ENCODE peak calls at places on chromosomes 7 and 10, in seven cellular contexts. One of them, this sample, is unnamed.

GRCh38 chr7:8115547-8116402 is 146.2 kb downstream of the ICA1 start:
- DNase-seq in upper lobe of left lung: no peak
- DNase-seq in ovary: no peak
- DNase-seq in GM12878: peak
- DNase-seq in HepG2: no peak
- DNase-seq in A549: no peak
- DNase-seq in stomach: no peak
- DNase-seq in this sample: no peak

GRCh38 chr10:62844280-62845011 is 28.3 kb upstream of the EGR2 start:
- DNase-seq in upper lobe of left lung: no peak
- DNase-seq in ovary: no peak
- DNase-seq in GM12878: no peak
- DNase-seq in HepG2: no peak
- DNase-seq in A549: no peak
- DNase-seq in stomach: no peak
- DNase-seq in this sample: no peak

GRCh38 chr7:91566333-91566732 is 302.1 kb downstream of the FZD1 start:
- DNase-seq in upper lobe of left lung: no peak
- DNase-seq in ovary: no peak
- DNase-seq in GM12878: no peak
- DNase-seq in HepG2: no peak
- DNase-seq in A549: no peak
- DNase-seq in stomach: no peak
- DNase-seq in this sample: no peak

GRCh38 chr10:86580549-86580886 is 58.9 kb upstream of the WAPL start:
- DNase-seq in upper lobe of left lung: no peak
- DNase-seq in ovary: no peak
- DNase-seq in GM12878: no peak
- DNase-seq in HepG2: no peak
- DNase-seq in A549: no peak
- DNase-seq in stomach: no peak
- DNase-seq in this sample: no peak

GRCh38 chr10:128147669-128148068 is 21.4 kb upstream of the MKI67 start:
- DNase-seq in upper lobe of left lung: no peak
- DNase-seq in ovary: no peak
- DNase-seq in GM12878: no peak
- DNase-seq in HepG2: no peak
- DNase-seq in A549: no peak
- DNase-seq in stomach: no peak
- DNase-seq in this sample: no peak

GRCh38 chr10:118564652-118565051 is 30.8 kb downstream of the PRLHR start:
- DNase-seq in upper lobe of left lung: no peak
- DNase-seq in ovary: no peak
- DNase-seq in GM12878: no peak
- DNase-seq in HepG2: no peak
- DNase-seq in A549: peak
- DNase-seq in stomach: no peak
- DNase-seq in this sample: peak

GRCh38 chr10:69879628-69880257 is 78.0 kb downstream of the COL13A1 start:
- DNase-seq in upper lobe of left lung: no peak
- DNase-seq in ovary: no peak
- DNase-seq in GM12878: no peak
- DNase-seq in HepG2: peak
- DNase-seq in A549: no peak
- DNase-seq in stomach: no peak
- DNase-seq in this sample: no peak

GRCh38 chr10:107477266-107477665 is 312.8 kb upstream of the SORCS1 start:
- DNase-seq in upper lobe of left lung: no peak
- DNase-seq in ovary: no peak
- DNase-seq in GM12878: peak
- DNase-seq in HepG2: no peak
- DNase-seq in A549: no peak
- DNase-seq in stomach: no peak
- DNase-seq in this sample: no peak

GRCh38 chr7:113289140-113289740 is 170.9 kb upstream of the SMIM30 start:
- DNase-seq in upper lobe of left lung: no peak
- DNase-seq in ovary: no peak
- DNase-seq in GM12878: no peak
- DNase-seq in HepG2: peak
- DNase-seq in A549: peak
- DNase-seq in stomach: no peak
- DNase-seq in this sample: peak

GRCh38 chr10:97549587-97550322 is 22.8 kb upstream of the ANKRD2 start:
- DNase-seq in upper lobe of left lung: no peak
- DNase-seq in ovary: peak
- DNase-seq in GM12878: no peak
- DNase-seq in HepG2: peak
- DNase-seq in A549: no peak
- DNase-seq in stomach: no peak
- DNase-seq in this sample: no peak

GRCh38 chr7:5525271-5526189 is 101.9 kb upstream of the TNRC18 start:
- DNase-seq in upper lobe of left lung: no peak
- DNase-seq in ovary: no peak
- DNase-seq in GM12878: peak
- DNase-seq in HepG2: peak
- DNase-seq in A549: peak
- DNase-seq in stomach: peak
- DNase-seq in this sample: peak

GRCh38 chr7:94975316-94975715 is 67.9 kb downstream of the PPP1R9A start:
- DNase-seq in upper lobe of left lung: no peak
- DNase-seq in ovary: no peak
- DNase-seq in GM12878: no peak
- DNase-seq in HepG2: peak
- DNase-seq in A549: no peak
- DNase-seq in stomach: no peak
- DNase-seq in this sample: no peak

GRCh38 chr7:150877545-150877944 is 25.2 kb downstream of the AOC1 start:
- DNase-seq in upper lobe of left lung: no peak
- DNase-seq in ovary: no peak
- DNase-seq in GM12878: no peak
- DNase-seq in HepG2: no peak
- DNase-seq in A549: no peak
- DNase-seq in stomach: no peak
- DNase-seq in this sample: no peak

GRCh38 chr10:75616076-75616475 is 184.7 kb downstream of the LRMDA start:
- DNase-seq in upper lobe of left lung: no peak
- DNase-seq in ovary: no peak
- DNase-seq in GM12878: no peak
- DNase-seq in HepG2: no peak
- DNase-seq in A549: no peak
- DNase-seq in stomach: no peak
- DNase-seq in this sample: no peak

GRCh38 chr7:49022448-49022847 is 98.1 kb downstream of the CDC14C start:
- DNase-seq in upper lobe of left lung: no peak
- DNase-seq in ovary: no peak
- DNase-seq in GM12878: no peak
- DNase-seq in HepG2: no peak
- DNase-seq in A549: no peak
- DNase-seq in stomach: no peak
- DNase-seq in this sample: no peak
- TF ChIP-seq EP300 in upper lobe of left lung: no peak
- TF ChIP-seq EP300 in ovary: no peak
- TF ChIP-seq EP300 in GM12878: no peak
- TF ChIP-seq EP300 in HepG2: no peak
- TF ChIP-seq EP300 in A549: no peak
- TF ChIP-seq EP300 in stomach: no peak
- TF ChIP-seq EP300 in this sample: no peak

GRCh38 chr10:10878944-10879343 is 138.7 kb upstream of the CELF2 start:
- DNase-seq in upper lobe of left lung: no peak
- DNase-seq in ovary: no peak
- DNase-seq in GM12878: no peak
- DNase-seq in HepG2: no peak
- DNase-seq in A549: no peak
- DNase-seq in stomach: no peak
- DNase-seq in this sample: no peak
- TF ChIP-seq EP300 in upper lobe of left lung: no peak
- TF ChIP-seq EP300 in ovary: no peak
- TF ChIP-seq EP300 in GM12878: no peak
- TF ChIP-seq EP300 in HepG2: no peak
- TF ChIP-seq EP300 in A549: no peak
- TF ChIP-seq EP300 in stomach: no peak
- TF ChIP-seq EP300 in this sample: no peak

DNA sequence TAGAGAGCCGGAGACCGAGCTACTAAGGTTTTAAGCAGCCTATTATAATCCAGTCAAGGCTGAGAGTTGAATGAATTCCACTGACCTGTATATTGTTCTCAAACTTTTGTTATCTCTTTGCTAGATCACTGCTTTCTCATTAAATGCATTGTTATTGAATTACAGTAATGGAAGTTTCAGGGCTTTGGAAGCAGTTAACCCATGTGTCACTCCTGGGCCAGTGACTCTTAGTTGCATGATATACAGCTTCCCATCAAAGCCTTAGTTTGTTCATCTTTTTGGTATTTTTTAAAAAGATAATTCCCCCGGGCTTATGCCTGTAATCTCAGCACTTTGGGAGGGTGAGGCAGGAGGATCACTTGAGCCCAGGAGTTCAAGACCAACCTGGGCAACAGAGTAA is 55.4 kb upstream of the KIAA1217 start:
- DNase-seq in upper lobe of left lung: no peak
- DNase-seq in ovary: no peak
- DNase-seq in GM12878: no peak
- DNase-seq in HepG2: no peak
- DNase-seq in A549: no peak
- DNase-seq in stomach: no peak
- DNase-seq in this sample: no peak
- TF ChIP-seq EP300 in upper lobe of left lung: no peak
- TF ChIP-seq EP300 in ovary: no peak
- TF ChIP-seq EP300 in GM12878: no peak
- TF ChIP-seq EP300 in HepG2: no peak
- TF ChIP-seq EP300 in A549: no peak
- TF ChIP-seq EP300 in stomach: no peak
- TF ChIP-seq EP300 in this sample: no peak

DNA sequence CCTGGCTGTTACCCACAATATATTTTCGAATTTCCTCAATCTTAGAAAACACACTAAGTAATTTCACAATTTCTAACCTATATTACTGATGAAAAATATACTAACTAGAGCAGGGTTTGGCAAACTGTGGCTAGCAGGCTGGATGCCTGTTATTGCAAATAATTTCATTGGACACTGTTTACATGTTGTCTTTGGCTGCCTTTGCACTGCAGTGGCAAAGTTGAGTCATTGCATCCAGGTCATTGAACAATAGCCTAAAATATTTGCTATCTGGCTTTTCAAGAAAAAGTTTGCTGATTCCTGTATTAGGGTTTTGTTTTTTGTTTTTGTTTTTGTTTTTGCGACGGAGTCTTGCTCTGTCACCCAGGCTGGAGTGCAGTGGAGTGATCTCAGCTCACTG is 47.2 kb downstream of the KIF11 start:
- DNase-seq in upper lobe of left lung: no peak
- DNase-seq in ovary: no peak
- DNase-seq in GM12878: no peak
- DNase-seq in HepG2: no peak
- DNase-seq in A549: peak
- DNase-seq in stomach: no peak
- DNase-seq in this sample: no peak
- TF ChIP-seq EP300 in upper lobe of left lung: no peak
- TF ChIP-seq EP300 in ovary: no peak
- TF ChIP-seq EP300 in GM12878: no peak
- TF ChIP-seq EP300 in HepG2: no peak
- TF ChIP-seq EP300 in A549: no peak
- TF ChIP-seq EP300 in stomach: no peak
- TF ChIP-seq EP300 in this sample: no peak

GRCh38 chr7:47624660-47625059 is 42.7 kb upstream of the TNS3 start:
- DNase-seq in upper lobe of left lung: no peak
- DNase-seq in ovary: no peak
- DNase-seq in GM12878: no peak
- DNase-seq in HepG2: no peak
- DNase-seq in A549: no peak
- DNase-seq in stomach: no peak
- DNase-seq in this sample: no peak

GRCh38 chr7:47622586-47622945 is 40.7 kb upstream of the TNS3 start:
- DNase-seq in upper lobe of left lung: no peak
- DNase-seq in ovary: no peak
- DNase-seq in GM12878: no peak
- DNase-seq in HepG2: no peak
- DNase-seq in A549: no peak
- DNase-seq in stomach: no peak
- DNase-seq in this sample: no peak

GRCh38 chr7:47622946-47623640 is 41.2 kb upstream of the TNS3 start:
- DNase-seq in upper lobe of left lung: peak
- DNase-seq in ovary: peak
- DNase-seq in GM12878: no peak
- DNase-seq in HepG2: peak
- DNase-seq in A549: peak
- DNase-seq in stomach: no peak
- DNase-seq in this sample: no peak

GRCh38 chr7:47627580-47628283 is 45.8 kb upstream of the TNS3 start:
- DNase-seq in upper lobe of left lung: no peak
- DNase-seq in ovary: no peak
- DNase-seq in GM12878: peak
- DNase-seq in HepG2: no peak
- DNase-seq in A549: no peak
- DNase-seq in stomach: no peak
- DNase-seq in this sample: no peak

GRCh38 chr7:47625861-47626444 is 44.0 kb upstream of the TNS3 start:
- DNase-seq in upper lobe of left lung: no peak
- DNase-seq in ovary: no peak
- DNase-seq in GM12878: no peak
- DNase-seq in HepG2: no peak
- DNase-seq in A549: no peak
- DNase-seq in stomach: no peak
- DNase-seq in this sample: no peak
- TF ChIP-seq EP300 in upper lobe of left lung: no peak
- TF ChIP-seq EP300 in ovary: no peak
- TF ChIP-seq EP300 in GM12878: no peak
- TF ChIP-seq EP300 in HepG2: peak
- TF ChIP-seq EP300 in A549: no peak
- TF ChIP-seq EP300 in stomach: no peak
- TF ChIP-seq EP300 in this sample: no peak

GRCh38 chr10:110265573-110266193 is 39.0 kb downstream of the SMNDC1 start:
- DNase-seq in upper lobe of left lung: no peak
- DNase-seq in ovary: no peak
- DNase-seq in GM12878: no peak
- DNase-seq in HepG2: no peak
- DNase-seq in A549: no peak
- DNase-seq in stomach: no peak
- DNase-seq in this sample: peak

GRCh38 chr10:110260746-110261477 is 43.8 kb downstream of the SMNDC1 start:
- DNase-seq in upper lobe of left lung: no peak
- DNase-seq in ovary: no peak
- DNase-seq in GM12878: no peak
- DNase-seq in HepG2: no peak
- DNase-seq in A549: no peak
- DNase-seq in stomach: no peak
- DNase-seq in this sample: no peak

GRCh38 chr10:110267246-110267645 is 37.5 kb downstream of the SMNDC1 start:
- DNase-seq in upper lobe of left lung: no peak
- DNase-seq in ovary: no peak
- DNase-seq in GM12878: no peak
- DNase-seq in HepG2: no peak
- DNase-seq in A549: no peak
- DNase-seq in stomach: no peak
- DNase-seq in this sample: no peak

GRCh38 chr10:110259317-110259716 is 45.4 kb downstream of the SMNDC1 start:
- DNase-seq in upper lobe of left lung: no peak
- DNase-seq in ovary: no peak
- DNase-seq in GM12878: no peak
- DNase-seq in HepG2: no peak
- DNase-seq in A549: no peak
- DNase-seq in stomach: no peak
- DNase-seq in this sample: no peak

GRCh38 chr10:110263164-110263563 is 41.6 kb downstream of the SMNDC1 start:
- DNase-seq in upper lobe of left lung: no peak
- DNase-seq in ovary: no peak
- DNase-seq in GM12878: no peak
- DNase-seq in HepG2: no peak
- DNase-seq in A549: no peak
- DNase-seq in stomach: no peak
- DNase-seq in this sample: no peak
- TF ChIP-seq EP300 in upper lobe of left lung: no peak
- TF ChIP-seq EP300 in ovary: no peak
- TF ChIP-seq EP300 in GM12878: no peak
- TF ChIP-seq EP300 in HepG2: no peak
- TF ChIP-seq EP300 in A549: no peak
- TF ChIP-seq EP300 in stomach: no peak
- TF ChIP-seq EP300 in this sample: no peak